ENCODE peak calls at places on chromosomes 3 and 15, in seven cellular contexts. S is right atrium auricular region, R is A549, L is PC-3, V is heart right ventricle, B is keratinocyte, M is esophagus squamous epithelium. N is an unnamed sample.

GRCh38 chr3:5057217-5057616 is 64.9 kb upstream of the ARL8B start:
- DNase-seq in S (no peak), R (no peak), L (no peak), V (no peak), B (no peak), M (no peak), N (no peak)

GRCh38 chr3:17027344-17027743 is 142.6 kb downstream of the PLCL2 start:
- DNase-seq in S (no peak), R (no peak), L (no peak), V (no peak), B (no peak), M (no peak), N (no peak)

GRCh38 chr3:74393426-74393825 is 221.0 kb downstream of the CNTN3 start:
- DNase-seq in S (no peak), R (no peak), L (no peak), V (no peak), B (no peak), M (no peak), N (no peak)

GRCh38 chr3:188905991-188906635 is 265.7 kb upstream of the TPRG1 start:
- DNase-seq in S (no peak), R (no peak), L (no peak), V (no peak), B (no peak), M (no peak), N (no peak)

GRCh38 chr3:61594978-61595687 is 33.8 kb downstream of the PTPRG start:
- DNase-seq in S (no peak), R (no peak), L (no peak), V (no peak), B (no peak), M (no peak), N (no peak)

GRCh38 chr3:48698891-48699290 is 13.2 kb upstream of the NCKIPSD start:
- DNase-seq in S (no peak), R (no peak), L (no peak), V (no peak), B (no peak), M (no peak), N (no peak)

GRCh38 chr3:126356373-126357298 is 572 bp downstream of the KLF15 start:
- DNase-seq in S (no peak), R (no peak), L (no peak), V (peak; percentile 68), B (no peak), M (no peak), N (peak; percentile 24)

GRCh38 chr3:16289144-16289889 is 24.3 kb downstream of the OXNAD1 start:
- DNase-seq in S (no peak), R (no peak), L (no peak), V (no peak), B (no peak), M (no peak), N (no peak)

GRCh38 chr15:98009967-98010366 is 49.5 kb downstream of the ARRDC4 start:
- DNase-seq in S (no peak), R (no peak), L (no peak), V (no peak), B (no peak), M (no peak), N (no peak)

GRCh38 chr3:142087676-142088075 is 61.7 kb downstream of the TFDP2 start:
- DNase-seq in S (no peak), R (no peak), L (peak; percentile 54), V (no peak), B (peak; percentile 73), M (no peak), N (no peak)

GRCh38 chr15:88454867-88455810 is 12.0 kb downstream of the MRPL46 start:
- DNase-seq in S (no peak), R (peak; percentile 84), L (peak; percentile 72), V (peak; percentile 43), B (no peak), M (no peak), N (peak; percentile 91)

GRCh38 chr3:175093738-175094137 is 234.6 kb downstream of the NAALADL2 start:
- DNase-seq in S (no peak), R (no peak), L (no peak), V (no peak), B (no peak), M (no peak), N (no peak)

GRCh38 chr3:179410317-179410716 is 41.0 kb downstream of the GNB4 start:
- DNase-seq in S (no peak), R (no peak), L (peak; percentile 6), V (no peak), B (no peak), M (no peak), N (no peak)

GRCh38 chr3:11624161-11624560 is 19.6 kb downstream of the VGLL4 start:
- DNase-seq in S (no peak), R (no peak), L (peak; percentile 16), V (no peak), B (no peak), M (no peak), N (no peak)

GRCh38 chr3:197736010-197736490 is 654 bp downstream of the RUBCN start:
- DNase-seq in S (no peak), R (no peak), L (no peak), V (no peak), B (no peak), M (no peak), N (peak; percentile 18)

GRCh38 chr3:155647196-155647595 is 97.7 kb downstream of the PLCH1 start:
- DNase-seq in S (no peak), R (no peak), L (no peak), V (no peak), B (no peak), M (no peak), N (no peak)
- TF ChIP-seq CTCF in S (no peak), R (no peak), L (no peak), V (no peak), B (no peak), M (no peak), N (no peak)

GRCh38 chr3:70992131-70992530 is 591.4 kb downstream of the FOXP1 start:
- DNase-seq in S (no peak), R (no peak), L (no peak), V (no peak), B (no peak), M (no peak), N (no peak)

GRCh38 chr3:70990723-70991122 is 592.8 kb downstream of the FOXP1 start:
- DNase-seq in S (no peak), R (no peak), L (no peak), V (no peak), B (no peak), M (no peak), N (no peak)

GRCh38 chr3:70989174-70989573 is 594.4 kb downstream of the FOXP1 start:
- DNase-seq in S (no peak), R (no peak), L (no peak), V (no peak), B (no peak), M (no peak), N (no peak)

GRCh38 chr3:70988111-70988510 is 595.4 kb downstream of the FOXP1 start:
- DNase-seq in S (no peak), R (no peak), L (no peak), V (no peak), B (no peak), M (no peak), N (no peak)

DNA sequence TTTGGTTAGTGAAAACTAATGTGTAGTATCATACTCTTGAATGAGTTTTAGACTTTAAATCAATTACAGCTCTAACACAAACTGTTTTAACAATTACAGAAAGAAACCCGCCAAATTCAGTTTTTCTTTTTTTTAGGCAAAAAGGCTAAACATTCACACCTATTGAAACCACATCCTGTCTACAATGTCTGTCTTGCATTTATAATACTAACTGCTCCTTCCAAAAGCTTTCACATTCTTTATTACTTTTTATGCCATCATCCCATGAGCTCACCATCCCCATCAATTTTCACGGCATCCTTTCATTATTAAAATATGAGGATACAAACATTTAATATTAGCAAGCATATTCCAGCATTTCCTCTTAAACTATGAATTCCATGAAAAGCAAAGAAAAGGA is 593.3 kb downstream of the FOXP1 start:
- DNase-seq in S (no peak), R (no peak), L (no peak), V (no peak), B (no peak), M (no peak), N (no peak)
- H3K27ac ChIP-seq in S (no peak overlapping the region), R (no peak overlapping the region), L (no peak overlapping the region), V (peak overlapping the region; percentile 43), B (no peak overlapping the region), M (peak overlapping the region; percentile 94), N (no peak overlapping the region)

GRCh38 chr15:31302778-31303433 is 23.7 kb upstream of the KLF13 start:
- DNase-seq in S (no peak), R (no peak), L (no peak), V (no peak), B (no peak), M (no peak), N (peak; percentile 53)
- TF ChIP-seq CTCF in S (no peak), R (no peak), L (no peak), V (no peak), B (peak; percentile 10), M (no peak), N (peak; percentile 55)

GRCh38 chr3:25784971-25785370 is 1.7 kb upstream of the NGLY1 start:
- DNase-seq in S (no peak), R (no peak), L (no peak), V (no peak), B (no peak), M (no peak), N (no peak)

GRCh38 chr3:25782636-25782937 is 656 bp downstream of the NGLY1 start:
- DNase-seq in S (no peak), R (no peak), L (no peak), V (no peak), B (no peak), M (no peak), N (no peak)

GRCh38 chr3:25782938-25783660 is at the start of gene NGLY1:
- DNase-seq in S (peak; percentile 80), R (peak; percentile 83), L (peak; percentile 83), V (peak; percentile 88), B (no peak), M (peak; percentile 52), N (peak; percentile 86)

GRCh38 chr3:25781758-25782594 is 1.3 kb downstream of the NGLY1 start:
- DNase-seq in S (no peak), R (no peak), L (no peak), V (no peak), B (no peak), M (no peak), N (no peak)

GRCh38 chr3:25783661-25784512 is 644 bp upstream of the NGLY1 start:
- DNase-seq in S (no peak), R (peak; percentile 56), L (peak; percentile 31), V (no peak), B (no peak), M (peak; percentile 24), N (peak; percentile 72)
- H3K27ac ChIP-seq in S (peak overlapping the region; percentile 96), R (peak overlapping the region; percentile 93), L (no peak overlapping the region), V (peak overlapping the region; percentile 90), B (peak overlapping the region; percentile 61), M (peak overlapping the region; percentile 92), N (no peak overlapping the region)

N was measured in WERI-Rb-1.